ENCODE peak calls at places on chromosomes 2 and 18, in six cellular contexts. One of them, this sample, is unnamed.

GRCh38 chr18:62979172-62979571 is 263.8 kb downstream of the PHLPP1 start:
- DNase-seq in tibial artery: peak
- DNase-seq in aorta: no peak
- DNase-seq in dorsolateral prefrontal cortex: peak
- DNase-seq in SJSA1: peak
- DNase-seq in astrocyte: peak
- DNase-seq in this sample: peak

GRCh38 chr2:181124499-181124898 is 144.1 kb downstream of the UBE2E3 start:
- DNase-seq in tibial artery: no peak
- DNase-seq in SJSA1: no peak
- DNase-seq in astrocyte: peak
- DNase-seq in dorsolateral prefrontal cortex: no peak
- DNase-seq in aorta: no peak
- DNase-seq in this sample: no peak

GRCh38 chr2:227395556-227395955 is 7.8 kb upstream of the SCYGR1 start:
- DNase-seq in astrocyte: no peak
- DNase-seq in SJSA1: no peak
- DNase-seq in aorta: no peak
- DNase-seq in tibial artery: no peak
- DNase-seq in dorsolateral prefrontal cortex: no peak
- DNase-seq in this sample: no peak

GRCh38 chr2:96156011-96156820 is 11.0 kb upstream of the DUSP2 start:
- DNase-seq in SJSA1: no peak
- DNase-seq in dorsolateral prefrontal cortex: no peak
- DNase-seq in astrocyte: no peak
- DNase-seq in aorta: no peak
- DNase-seq in tibial artery: no peak
- DNase-seq in this sample: no peak

GRCh38 chr2:134408791-134409190 is 154.9 kb downstream of the MGAT5 start:
- DNase-seq in SJSA1: no peak
- DNase-seq in dorsolateral prefrontal cortex: no peak
- DNase-seq in astrocyte: peak
- DNase-seq in tibial artery: no peak
- DNase-seq in aorta: no peak
- DNase-seq in this sample: no peak

GRCh38 chr18:67123901-67124300 is 392.6 kb downstream of the DSEL start:
- DNase-seq in aorta: no peak
- DNase-seq in tibial artery: no peak
- DNase-seq in dorsolateral prefrontal cortex: no peak
- DNase-seq in astrocyte: no peak
- DNase-seq in SJSA1: no peak
- DNase-seq in this sample: no peak

GRCh38 chr2:29201979-29202378 is 86.8 kb downstream of the CLIP4 start:
- DNase-seq in tibial artery: no peak
- DNase-seq in dorsolateral prefrontal cortex: no peak
- DNase-seq in aorta: no peak
- DNase-seq in SJSA1: no peak
- DNase-seq in astrocyte: no peak
- DNase-seq in this sample: no peak

GRCh38 chr2:220966636-220967035 is 605.5 kb downstream of the EPHA4 start:
- DNase-seq in astrocyte: peak
- DNase-seq in aorta: no peak
- DNase-seq in dorsolateral prefrontal cortex: no peak
- DNase-seq in SJSA1: no peak
- DNase-seq in tibial artery: no peak
- DNase-seq in this sample: peak

GRCh38 chr2:30584116-30584515 is 137.1 kb downstream of the LCLAT1 start:
- DNase-seq in SJSA1: no peak
- DNase-seq in aorta: no peak
- DNase-seq in dorsolateral prefrontal cortex: no peak
- DNase-seq in tibial artery: no peak
- DNase-seq in astrocyte: no peak
- DNase-seq in this sample: no peak

GRCh38 chr2:143284087-143284675 is 155.0 kb downstream of the ARHGAP15 start:
- DNase-seq in tibial artery: no peak
- DNase-seq in SJSA1: no peak
- DNase-seq in astrocyte: no peak
- DNase-seq in aorta: no peak
- DNase-seq in dorsolateral prefrontal cortex: no peak
- DNase-seq in this sample: no peak

GRCh38 chr2:138356178-138356577 is 145.4 kb upstream of the SPOPL start:
- DNase-seq in SJSA1: no peak
- DNase-seq in dorsolateral prefrontal cortex: no peak
- DNase-seq in tibial artery: no peak
- DNase-seq in aorta: no peak
- DNase-seq in astrocyte: peak
- DNase-seq in this sample: no peak

GRCh38 chr2:64325477-64325851 is 128.5 kb upstream of the LGALSL start:
- DNase-seq in SJSA1: no peak
- DNase-seq in dorsolateral prefrontal cortex: no peak
- DNase-seq in astrocyte: no peak
- DNase-seq in aorta: no peak
- DNase-seq in tibial artery: no peak
- DNase-seq in this sample: no peak

GRCh38 chr18:39314595-39314994 is 1749.0 kb upstream of the CELF4 start:
- DNase-seq in dorsolateral prefrontal cortex: no peak
- DNase-seq in tibial artery: no peak
- DNase-seq in SJSA1: no peak
- DNase-seq in astrocyte: no peak
- DNase-seq in aorta: no peak
- DNase-seq in this sample: no peak

GRCh38 chr2:230023313-230023712 is 45.4 kb downstream of the SLC16A14 start:
- DNase-seq in tibial artery: no peak
- DNase-seq in aorta: no peak
- DNase-seq in astrocyte: no peak
- DNase-seq in dorsolateral prefrontal cortex: no peak
- DNase-seq in SJSA1: no peak
- DNase-seq in this sample: no peak

GRCh38 chr18:39825485-39825884 is 2129.5 kb upstream of the PIK3C3 start:
- DNase-seq in aorta: no peak
- DNase-seq in tibial artery: no peak
- DNase-seq in SJSA1: no peak
- DNase-seq in astrocyte: no peak
- DNase-seq in dorsolateral prefrontal cortex: no peak
- DNase-seq in this sample: no peak

GRCh38 chr2:203804070-203804469 is 63.5 kb upstream of the CTLA4 start:
- DNase-seq in tibial artery: peak
- DNase-seq in SJSA1: no peak
- DNase-seq in aorta: peak
- DNase-seq in astrocyte: peak
- DNase-seq in dorsolateral prefrontal cortex: peak
- DNase-seq in this sample: peak

GRCh38 chr2:119246884-119247843 is 23.5 kb downstream of the STEAP3 start:
- DNase-seq in tibial artery: no peak
- DNase-seq in astrocyte: no peak
- DNase-seq in dorsolateral prefrontal cortex: peak
- DNase-seq in aorta: peak
- DNase-seq in SJSA1: no peak
- DNase-seq in this sample: no peak

GRCh38 chr2:241652722-241653121 is 15.2 kb downstream of the ATG4B start:
- DNase-seq in dorsolateral prefrontal cortex: no peak
- DNase-seq in SJSA1: no peak
- DNase-seq in aorta: no peak
- DNase-seq in tibial artery: no peak
- DNase-seq in astrocyte: no peak
- DNase-seq in this sample: no peak

GRCh38 chr18:50638623-50639398 is 78.9 kb downstream of the MAPK4 start:
- DNase-seq in aorta: no peak
- DNase-seq in tibial artery: peak
- DNase-seq in SJSA1: no peak
- DNase-seq in dorsolateral prefrontal cortex: no peak
- DNase-seq in astrocyte: no peak
- DNase-seq in this sample: no peak

GRCh38 chr18:79540161-79540913 is 139.3 kb upstream of the CTDP1 start:
- DNase-seq in astrocyte: no peak
- DNase-seq in dorsolateral prefrontal cortex: peak
- DNase-seq in SJSA1: peak
- DNase-seq in tibial artery: no peak
- DNase-seq in aorta: peak
- DNase-seq in this sample: no peak

GRCh38 chr2:39913648-39914456 is 134.8 kb upstream of the THUMPD2 start:
- DNase-seq in SJSA1: no peak
- DNase-seq in astrocyte: peak
- DNase-seq in aorta: no peak
- DNase-seq in dorsolateral prefrontal cortex: no peak
- DNase-seq in tibial artery: no peak
- DNase-seq in this sample: peak

GRCh38 chr2:44834656-44835055 is 106.8 kb upstream of the SIX3 start:
- DNase-seq in aorta: no peak
- DNase-seq in tibial artery: no peak
- DNase-seq in SJSA1: no peak
- DNase-seq in dorsolateral prefrontal cortex: no peak
- DNase-seq in astrocyte: no peak
- DNase-seq in this sample: no peak

GRCh38 chr2:241161646-241162281 is 11.5 kb downstream of the PPP1R7 start:
- DNase-seq in SJSA1: peak
- DNase-seq in tibial artery: peak
- DNase-seq in aorta: peak
- DNase-seq in dorsolateral prefrontal cortex: peak
- DNase-seq in astrocyte: peak
- DNase-seq in this sample: no peak

GRCh38 chr2:62785216-62785615 is 79.7 kb downstream of the EHBP1 start:
- DNase-seq in SJSA1: no peak
- DNase-seq in dorsolateral prefrontal cortex: no peak
- DNase-seq in aorta: no peak
- DNase-seq in tibial artery: no peak
- DNase-seq in astrocyte: peak
- DNase-seq in this sample: peak

GRCh38 chr18:37636831-37637230 is 71.2 kb upstream of the CELF4 start:
- DNase-seq in astrocyte: no peak
- DNase-seq in aorta: no peak
- DNase-seq in dorsolateral prefrontal cortex: no peak
- DNase-seq in tibial artery: no peak
- DNase-seq in SJSA1: no peak
- DNase-seq in this sample: no peak

GRCh38 chr2:44126106-44126797 is 42.4 kb upstream of the PPM1B start:
- DNase-seq in dorsolateral prefrontal cortex: no peak
- DNase-seq in tibial artery: no peak
- DNase-seq in aorta: no peak
- DNase-seq in astrocyte: no peak
- DNase-seq in SJSA1: no peak
- DNase-seq in this sample: no peak

GRCh38 chr18:49613741-49614151 is 51.9 kb downstream of the LIPG start:
- DNase-seq in astrocyte: peak
- DNase-seq in tibial artery: no peak
- DNase-seq in dorsolateral prefrontal cortex: no peak
- DNase-seq in SJSA1: no peak
- DNase-seq in aorta: no peak
- DNase-seq in this sample: no peak

DNA sequence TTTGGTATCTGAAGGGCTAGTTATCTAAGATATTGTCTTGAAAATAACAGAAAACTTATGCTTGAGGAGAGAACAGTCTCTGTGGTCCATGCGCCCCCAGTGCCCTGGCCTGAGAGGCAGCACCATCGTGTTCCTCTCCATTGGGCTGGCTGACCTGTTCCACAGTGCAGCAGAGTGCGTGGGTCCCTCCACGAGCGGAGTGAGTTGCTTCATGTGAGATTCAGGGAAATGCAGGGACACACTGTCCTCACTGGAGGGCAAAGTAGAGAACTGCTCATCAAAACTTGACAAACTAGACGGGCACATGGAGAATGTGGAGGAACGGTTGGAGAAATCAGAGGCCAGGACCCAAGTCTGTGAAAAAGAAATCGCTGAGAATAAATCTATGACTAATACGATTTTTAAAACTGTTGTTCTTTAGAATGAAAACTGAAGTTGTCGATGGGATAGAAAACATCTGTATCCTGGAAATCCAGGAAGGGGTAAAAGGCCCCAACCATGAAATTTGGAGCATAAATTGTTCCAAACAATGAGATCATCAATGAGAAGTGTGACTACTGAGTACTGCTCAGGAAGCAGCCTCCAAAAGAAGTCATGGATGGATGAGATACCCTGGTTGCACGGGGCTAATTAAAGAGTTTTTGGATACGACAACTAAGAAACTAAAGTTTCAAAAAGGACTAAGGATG is 58.1 kb downstream of the REV1 start:
- DNase-seq in aorta: no peak
- DNase-seq in astrocyte: no peak
- DNase-seq in tibial artery: no peak
- DNase-seq in dorsolateral prefrontal cortex: no peak
- DNase-seq in SJSA1: no peak
- DNase-seq in this sample: no peak
- H3K27ac ChIP-seq in aorta: peak
- H3K27ac ChIP-seq in astrocyte: no peak
- H3K27ac ChIP-seq in tibial artery: peak
- H3K27ac ChIP-seq in dorsolateral prefrontal cortex: no peak
- H3K27ac ChIP-seq in SJSA1: no peak
- H3K27ac ChIP-seq in this sample: peak

GRCh38 chr18:77039196-77040140 is 93.1 kb downstream of the MBP start:
- DNase-seq in aorta: no peak
- DNase-seq in SJSA1: no peak
- DNase-seq in dorsolateral prefrontal cortex: no peak
- DNase-seq in tibial artery: no peak
- DNase-seq in astrocyte: peak
- DNase-seq in this sample: no peak
- H3K27ac ChIP-seq in aorta: no peak
- H3K27ac ChIP-seq in SJSA1: no peak
- H3K27ac ChIP-seq in dorsolateral prefrontal cortex: peak
- H3K27ac ChIP-seq in tibial artery: no peak
- H3K27ac ChIP-seq in astrocyte: peak
- H3K27ac ChIP-seq in this sample: no peak

DNA sequence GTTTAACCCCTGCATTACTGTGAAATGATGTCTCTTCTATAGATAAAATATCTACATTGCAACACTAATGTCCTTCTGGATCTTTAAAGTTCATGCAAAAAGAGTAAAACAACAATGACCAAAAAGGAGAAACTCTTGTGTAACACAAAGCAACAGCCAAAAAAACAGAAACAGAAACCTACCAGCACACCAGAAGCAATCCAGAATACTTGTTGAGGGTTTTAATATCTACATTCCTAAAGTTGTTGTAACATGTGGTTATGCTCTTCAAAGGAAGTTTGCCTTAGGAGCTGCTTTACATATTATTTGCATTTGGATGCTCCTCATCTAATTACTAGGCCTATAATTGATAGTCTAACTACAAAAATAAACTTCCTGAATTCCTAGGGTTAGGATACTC is 157.2 kb downstream of the BABAM2 start:
- DNase-seq in SJSA1: no peak
- DNase-seq in astrocyte: peak
- DNase-seq in dorsolateral prefrontal cortex: no peak
- DNase-seq in tibial artery: no peak
- DNase-seq in aorta: no peak
- DNase-seq in this sample: peak
- H3K27ac ChIP-seq in SJSA1: no peak
- H3K27ac ChIP-seq in astrocyte: no peak
- H3K27ac ChIP-seq in dorsolateral prefrontal cortex: no peak
- H3K27ac ChIP-seq in tibial artery: no peak
- H3K27ac ChIP-seq in aorta: no peak
- H3K27ac ChIP-seq in this sample: no peak

DNA sequence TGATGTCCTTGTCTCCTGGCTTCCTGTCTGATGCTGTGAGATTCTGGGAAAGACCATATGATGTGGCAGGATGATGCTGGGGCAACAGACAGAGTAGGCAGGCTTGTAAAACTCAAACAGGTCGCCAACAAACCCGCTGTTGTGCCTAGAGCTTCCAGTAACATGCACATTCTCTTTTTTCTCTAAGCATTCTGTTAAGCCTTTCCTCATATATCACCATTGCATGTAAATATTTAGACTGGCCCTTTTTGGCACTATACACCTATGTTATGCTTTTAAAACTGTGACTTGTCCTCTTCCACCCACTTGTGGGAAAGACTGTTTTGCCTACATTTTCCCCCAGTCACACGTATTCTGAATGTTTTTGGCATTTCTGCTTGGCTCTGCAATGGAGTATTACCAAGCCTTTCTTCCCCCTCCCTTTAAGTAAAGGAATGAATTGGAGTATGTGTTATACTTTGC is 250.4 kb upstream of the TANK start:
- DNase-seq in tibial artery: no peak
- DNase-seq in aorta: no peak
- DNase-seq in dorsolateral prefrontal cortex: no peak
- DNase-seq in astrocyte: peak
- DNase-seq in SJSA1: no peak
- DNase-seq in this sample: peak
- H3K27ac ChIP-seq in tibial artery: peak
- H3K27ac ChIP-seq in aorta: no peak
- H3K27ac ChIP-seq in dorsolateral prefrontal cortex: no peak
- H3K27ac ChIP-seq in astrocyte: no peak
- H3K27ac ChIP-seq in SJSA1: no peak
- H3K27ac ChIP-seq in this sample: no peak

This sample was measured in AG04450.